ENCODE peak calls at places on chromosomes 12 and 14, in ten cellular contexts. B, M, O, H, A, P, T, N, U and E are unnamed samples.

GRCh38 chr14:70770490-70770889 is 38.8 kb downstream of the MAP3K9 start:
- DNase-seq in A (no peak), N (no peak), B (no peak), T (no peak), P (no peak), H (peak; percentile 86), O (no peak), M (no peak), U (peak; percentile 70), E (no peak)

GRCh38 chr14:86961106-86961716 is 1031.8 kb downstream of the GALC start:
- DNase-seq in H (peak; percentile 38), A (no peak), M (no peak), T (no peak), N (no peak), P (no peak), B (no peak), O (no peak), U (no peak), E (peak; percentile 18)

GRCh38 chr12:65960820-65961691 is 136.8 kb downstream of the HMGA2 start:
- DNase-seq in N (no peak), O (peak; percentile 54), M (no peak), T (no peak), H (no peak), P (no peak), A (no peak), B (peak; percentile 83), U (no peak), E (no peak)

GRCh38 chr12:53098354-53098981 is 1.0 kb downstream of the IGFBP6 start:
- DNase-seq in B (peak; percentile 84), T (peak; percentile 39), N (no peak), H (peak; percentile 80), M (no peak), P (peak; percentile 77), O (no peak), U (peak; percentile 50), A (peak; percentile 58), E (peak; percentile 61)

GRCh38 chr12:25796523-25797000 is 161.9 kb upstream of the RASSF8 start:
- DNase-seq in N (no peak), U (no peak), P (peak; percentile 35), H (peak; percentile 67), T (no peak), A (no peak), O (no peak), M (no peak), B (peak; percentile 77), E (peak; percentile 57)

GRCh38 chr12:102016472-102016871 is 45.3 kb downstream of the WASHC3 start:
- DNase-seq in P (no peak), H (peak; percentile 38), B (no peak), O (no peak), M (no peak), U (no peak), T (no peak), A (no peak), N (no peak), E (no peak)

GRCh38 chr12:130026608-130027176 is 122.9 kb upstream of the TMEM132D start:
- DNase-seq in U (no peak), A (no peak), P (peak; percentile 31), T (peak; percentile 58), B (no peak), N (no peak), M (no peak), O (peak; percentile 69), H (peak; percentile 54), E (peak; percentile 14)

GRCh38 chr12:124172646-124173045 is 122.2 kb upstream of the RFLNA start:
- DNase-seq in B (peak; percentile 55), N (no peak), M (no peak), H (peak; percentile 19), T (no peak), A (no peak), U (no peak), O (no peak), P (no peak), E (peak; percentile 21)

GRCh38 chr14:98835825-98836100 is 436.2 kb downstream of the BCL11B start:
- DNase-seq in T (no peak), U (no peak), M (no peak), N (no peak), A (no peak), H (no peak), B (no peak), O (no peak), P (no peak), E (no peak)

GRCh38 chr12:93336344-93336743 is 41.4 kb upstream of the NUDT4 start:
- DNase-seq in T (no peak), B (peak; percentile 68), H (no peak), A (peak; percentile 9), O (no peak), P (peak; percentile 63), N (no peak), U (no peak), M (peak; percentile 56), E (peak; percentile 51)

GRCh38 chr14:79011091-79011919 is 841.1 kb downstream of the NRXN3 start:
- DNase-seq in A (no peak), H (peak; percentile 85), B (peak; percentile 75), U (peak; percentile 35), O (peak; percentile 38), N (no peak), P (peak; percentile 83), T (peak; percentile 13), M (no peak), E (peak; percentile 91)

GRCh38 chr12:75783093-75783877 is 248.3 kb downstream of the PHLDA1 start:
- DNase-seq in N (no peak), T (no peak), U (no peak), A (peak; percentile 32), P (no peak), H (no peak), B (peak; percentile 41), O (no peak), M (no peak), E (no peak)

GRCh38 chr14:65109357-65109756 is 7.0 kb upstream of the MAX start:
- DNase-seq in B (no peak), M (no peak), U (no peak), P (no peak), T (no peak), H (no peak), A (no peak), O (no peak), N (no peak), E (no peak)

GRCh38 chr12:6312529-6313325 is 2.2 kb downstream of the PLEKHG6 start:
- DNase-seq in T (peak; percentile 81), H (peak; percentile 71), B (no peak), O (peak; percentile 46), A (no peak), P (no peak), M (no peak), U (peak; percentile 96), N (no peak), E (no peak)

GRCh38 chr12:129535351-129535750 is 368.5 kb downstream of the TMEM132D start:
- DNase-seq in M (no peak), H (no peak), N (no peak), T (no peak), P (no peak), O (no peak), B (no peak), U (no peak), A (no peak), E (no peak)

DNA sequence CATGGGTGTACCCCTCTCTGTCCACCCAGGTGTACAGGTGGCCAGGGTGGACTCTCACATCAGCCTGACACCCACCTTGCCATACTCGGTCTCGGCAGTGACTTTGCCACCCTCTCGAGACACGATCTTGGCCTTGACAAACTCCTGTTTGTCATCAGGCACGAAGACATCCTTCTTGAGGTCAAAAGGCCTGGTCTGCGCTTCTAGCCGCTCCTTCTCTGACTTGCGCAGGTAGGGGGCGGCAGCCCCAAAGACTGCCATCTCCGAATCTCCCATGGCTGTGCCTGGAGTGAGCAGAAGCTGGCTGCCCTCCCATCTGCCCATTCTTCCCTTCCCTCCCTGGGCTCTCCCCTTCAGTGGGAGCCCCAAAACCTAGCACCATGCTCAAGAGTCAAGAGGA is 2.0 kb downstream of the MYH7 start:
- DNase-seq in T (no peak), U (no peak), H (no peak), O (no peak), N (no peak), B (no peak), M (no peak), P (no peak), A (no peak), E (no peak)
- TF ChIP-seq CTCF in T (no peak), U (no peak), H (no peak), O (no peak), N (no peak), B (no peak), M (no peak), P (no peak), A (no peak), E (no peak)

DNA sequence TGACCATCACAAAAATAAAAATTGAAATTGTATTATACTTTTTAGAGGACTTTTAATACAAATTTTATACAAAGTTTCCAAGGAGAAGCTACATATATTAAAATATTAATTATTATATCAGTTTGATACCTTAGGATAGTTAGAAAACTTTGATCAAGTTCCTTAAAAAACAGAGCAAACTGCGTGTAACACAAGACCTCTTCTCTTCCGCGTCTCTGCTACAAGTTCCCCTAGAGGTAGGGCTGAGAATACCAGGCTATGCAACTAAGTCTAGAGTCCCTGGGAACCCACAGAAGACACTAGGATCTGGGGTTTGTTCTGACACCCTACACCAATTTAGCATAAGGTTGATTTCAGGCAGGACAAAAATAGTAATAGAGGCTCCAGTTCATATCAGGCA is 319.0 kb downstream of the FOXG1 start:
- DNase-seq in B (no peak), U (no peak), M (no peak), T (no peak), O (no peak), N (no peak), P (no peak), H (peak; percentile 41), A (no peak), E (peak; percentile 32)
- TF ChIP-seq CTCF in B (peak; percentile 58), U (no peak), M (peak; percentile 45), T (no peak), O (peak; percentile 54), N (peak; percentile 59), P (peak; percentile 70), H (peak; percentile 45), A (no peak), E (peak; percentile 71)

DNA sequence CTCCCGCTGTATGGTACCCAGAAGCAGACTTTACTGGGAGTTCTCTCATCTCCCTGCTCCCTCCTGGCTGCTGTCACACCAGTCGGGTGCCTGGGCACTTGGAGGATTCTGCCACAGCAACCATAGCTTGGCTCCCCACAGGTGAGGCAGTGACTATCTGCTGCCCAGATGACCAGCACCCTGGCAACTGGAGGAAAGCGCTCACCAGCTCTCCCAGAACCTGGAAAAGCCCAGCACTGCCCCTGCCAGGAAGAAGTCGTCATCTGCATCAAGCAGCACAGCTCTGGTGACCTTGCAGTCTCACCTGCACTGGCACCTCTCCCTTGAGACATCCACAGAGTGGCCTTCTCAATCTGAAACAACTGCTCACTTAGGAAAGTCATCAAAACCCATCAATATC is 31.9 kb upstream of the TC2N start:
- DNase-seq in O (no peak), P (no peak), B (no peak), A (no peak), H (peak; percentile 68), N (no peak), U (no peak), M (no peak), T (no peak), E (no peak)
- TF ChIP-seq CTCF in O (no peak), P (no peak), B (no peak), A (no peak), H (peak; percentile 67), N (no peak), U (no peak), M (no peak), T (no peak), E (no peak)

DNA sequence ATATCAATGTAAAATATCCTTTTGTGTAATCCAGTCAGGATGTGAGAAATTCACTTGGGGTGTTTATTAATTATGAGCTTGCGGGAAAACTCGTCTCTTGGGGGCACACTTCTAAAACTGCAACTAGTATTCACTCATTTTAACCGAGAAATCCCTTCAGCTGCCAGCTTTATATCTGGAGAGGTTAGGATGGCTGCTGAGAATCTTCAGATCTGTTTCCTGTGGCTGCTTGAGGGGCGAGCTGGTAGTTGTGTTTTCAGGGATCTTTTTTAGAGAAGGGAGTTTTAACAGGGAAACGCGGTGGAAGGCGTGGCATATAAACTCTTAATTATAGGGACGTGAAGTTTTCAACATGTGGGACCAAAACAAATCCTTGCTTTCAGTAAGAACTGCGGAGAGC is 833 bp downstream of the PPFIBP1 start:
- DNase-seq in B (no peak), U (no peak), M (no peak), N (no peak), T (no peak), H (peak; percentile 42), P (no peak), A (no peak), O (no peak), E (peak; percentile 56)
- TF ChIP-seq CTCF in B (peak; percentile 4), U (no peak), M (no peak), N (no peak), T (no peak), H (peak; percentile 30), P (no peak), A (no peak), O (no peak), E (no peak)